ENCODE peak calls at places on chromosome 12, in eight cellular contexts. H, K, X, A, W, F, E and I are unnamed samples.

GRCh38 chr12:120224304-120225199 is 23.6 kb upstream of the RPLP0 start:
- DNase-seq in E (peak), A (no peak), F (peak), K (no peak), H (peak), X (peak), W (no peak), I (peak)

GRCh38 chr12:53862206-53862605 is 76.4 kb upstream of the HOXC13 start:
- DNase-seq in A (no peak), F (no peak), W (no peak), H (no peak), X (no peak), E (no peak), K (no peak), I (no peak)

GRCh38 chr12:75774309-75775052 is 257.1 kb downstream of the PHLDA1 start:
- DNase-seq in A (peak), E (no peak), F (no peak), K (no peak), W (no peak), H (no peak), X (peak), I (no peak)

GRCh38 chr12:132286912-132287311 is 42.5 kb downstream of the GALNT9 start:
- DNase-seq in A (no peak), X (no peak), K (peak), F (peak), W (no peak), E (no peak), H (peak), I (no peak)

GRCh38 chr12:63916561-63917476 is 72.3 kb downstream of the SRGAP1 start:
- DNase-seq in H (no peak), K (peak), E (no peak), X (peak), F (no peak), W (no peak), A (peak), I (no peak)

GRCh38 chr12:52837341-52837741 is 3.2 kb upstream of the KRT79 start:
- DNase-seq in W (peak), K (peak), F (no peak), X (peak), E (no peak), H (no peak), A (peak), I (no peak)

GRCh38 chr12:115960868-115961802 is 316.4 kb downstream of the MED13L start:
- DNase-seq in H (no peak), W (no peak), E (no peak), K (no peak), X (no peak), F (no peak), A (no peak), I (no peak)

GRCh38 chr12:68259318-68259940 is 6.0 kb upstream of the IL22 start:
- DNase-seq in H (no peak), X (peak), A (peak), F (no peak), W (peak), K (peak), E (no peak), I (no peak)

GRCh38 chr12:48351022-48351708 is 446 bp upstream of the ZNF641 start:
- DNase-seq in A (peak), F (no peak), H (peak), E (peak), K (peak), W (peak), X (peak), I (no peak)

GRCh38 chr12:7145671-7146070 is 15.5 kb downstream of the CLSTN3 start:
- DNase-seq in A (no peak), X (no peak), W (no peak), K (no peak), F (no peak), H (no peak), E (no peak), I (no peak)

GRCh38 chr12:89951050-89951693 is 242.5 kb upstream of the ATP2B1 start:
- DNase-seq in A (peak), H (no peak), K (no peak), E (no peak), X (peak), W (peak), F (no peak), I (no peak)

GRCh38 chr12:55428844-55429243 is 2.8 kb downstream of the OR6C76 start:
- DNase-seq in F (no peak), W (no peak), X (no peak), H (no peak), E (no peak), A (no peak), K (no peak), I (no peak)
- H3K4me3 ChIP-seq in F (no peak), W (no peak), X (no peak), H (no peak), E (no peak), A (no peak), K (no peak), I (no peak)

GRCh38 chr12:39277416-39277815 is 165.5 kb downstream of the KIF21A start:
- DNase-seq in X (peak), F (no peak), W (no peak), K (no peak), H (no peak), E (no peak), A (peak), I (no peak)
- TF ChIP-seq CTCF in X (no peak), F (no peak), W (no peak), K (no peak), H (no peak), E (no peak), A (no peak), I (no peak)

GRCh38 chr12:108860443-108860842 is 3.1 kb upstream of the SSH1 start:
- DNase-seq in E (no peak), F (no peak), A (no peak), X (no peak), K (no peak), W (no peak), H (no peak), I (no peak)
- H3K4me3 ChIP-seq in E (no peak), F (no peak), A (no peak), X (no peak), K (no peak), W (no peak), H (no peak), I (no peak)

GRCh38 chr12:22624908-22625646 is at the start of gene ETNK1:
- DNase-seq in X (peak), A (peak), E (peak), K (no peak), H (peak), W (peak), F (peak), I (peak)
- TF ChIP-seq CTCF in X (no peak), A (no peak), E (peak), K (no peak), H (no peak), W (no peak), F (no peak), I (no peak)

GRCh38 chr12:55738113-55739024 is 4.6 kb upstream of the GDF11 start:
- DNase-seq in F (peak), A (peak), X (peak), H (peak), E (peak), W (peak), K (peak), I (peak)
- H3K4me3 ChIP-seq in F (peak), A (peak), X (peak), H (peak), E (peak), W (peak), K (peak), I (peak)

GRCh38 chr12:10025236-10025635 is 5.2 kb upstream of the CLEC9A start:
- DNase-seq in F (no peak), A (no peak), W (no peak), X (no peak), K (no peak), H (no peak), E (no peak), I (no peak)

GRCh38 chr12:10018390-10018789 is 8.0 kb downstream of the CLEC12B start:
- DNase-seq in W (no peak), A (peak), K (no peak), E (no peak), X (peak), H (no peak), F (no peak), I (no peak)

GRCh38 chr12:10015450-10015849 is 5.0 kb downstream of the CLEC12B start:
- DNase-seq in H (no peak), F (no peak), W (no peak), K (no peak), A (no peak), X (peak), E (no peak), I (no peak)

GRCh38 chr12:10016881-10017280 is 6.5 kb downstream of the CLEC12B start:
- DNase-seq in E (no peak), H (no peak), F (no peak), A (no peak), K (no peak), W (no peak), X (peak), I (no peak)

GRCh38 chr12:10021342-10021741 is 9.1 kb upstream of the CLEC9A start:
- DNase-seq in A (no peak), E (no peak), X (no peak), W (no peak), H (no peak), K (no peak), F (no peak), I (no peak)
- TF ChIP-seq CTCF in A (no peak), E (no peak), X (no peak), W (no peak), H (no peak), K (no peak), F (no peak), I (no peak)

GRCh38 chr12:94817695-94818075 is 167.3 kb upstream of the TMCC3 start:
- DNase-seq in A (no peak), E (no peak), F (no peak), W (no peak), K (no peak), H (no peak), X (no peak), I (no peak)
- H3K4me3 ChIP-seq in A (no peak), E (no peak), F (no peak), W (no peak), K (no peak), H (no peak), X (no peak), I (no peak)

GRCh38 chr12:126784328-126784921 is 1482.5 kb upstream of the TMEM132C start:
- DNase-seq in K (no peak), W (no peak), F (no peak), H (no peak), X (peak), E (peak), A (peak), I (no peak)
- TF ChIP-seq CTCF in K (peak), W (peak), F (peak), H (peak), X (peak), E (peak), A (peak), I (peak)

DNA sequence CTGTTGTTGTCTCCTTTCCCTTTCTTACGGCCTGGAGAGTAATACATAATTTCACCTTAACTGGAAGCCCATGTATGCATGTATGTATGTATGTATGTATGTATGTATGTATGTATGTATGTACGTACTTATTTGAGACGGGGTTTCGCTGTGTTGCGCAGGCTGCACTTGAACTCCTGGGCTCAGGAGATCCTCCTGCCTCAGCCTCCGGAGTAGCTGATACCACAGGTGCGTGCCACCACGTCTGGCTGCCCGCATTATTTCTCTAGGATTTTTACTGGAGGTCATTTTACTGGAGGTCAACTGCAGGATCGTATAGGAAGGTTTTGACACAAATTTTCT is 644 bp upstream of the OS9 start:
- DNase-seq in F (no peak), W (no peak), A (no peak), H (no peak), E (no peak), K (no peak), X (no peak), I (no peak)
- H3K4me3 ChIP-seq in F (peak), W (no peak), A (peak), H (peak), E (no peak), K (peak), X (peak), I (peak)